ENCODE peak calls at places on chromosome 12, in five cellular contexts. O is CD8-positive, alpha-beta memory T cell; Y is dermis microvascular lymphatic vessel endothelial cell; F is mesenchymal stem cell; W is ELF-1. R is an unnamed sample.

GRCh38 chr12:119448737-119449136 is 114.2 kb downstream of the CCDC60 start:
- DNase-seq in O (no peak), Y (no peak), F (no peak), W (no peak), R (no peak)

GRCh38 chr12:70644836-70645235 is 7.6 kb upstream of the PTPRB start:
- DNase-seq in O (no peak), Y (peak), F (no peak), W (no peak), R (no peak)

GRCh38 chr12:104177336-104177662 is 38.3 kb upstream of the TXNRD1 start:
- DNase-seq in O (no peak), Y (no peak), F (no peak), W (no peak), R (no peak)

GRCh38 chr12:67630373-67631088 is 18.0 kb upstream of the DYRK2 start:
- DNase-seq in O (peak), Y (peak), F (peak), W (peak), R (peak)

GRCh38 chr12:120110550-120111501 is 5.7 kb downstream of the RAB35 start:
- DNase-seq in O (peak), Y (no peak), F (no peak), W (peak), R (peak)

GRCh38 chr12:31482816-31483215 is 108.1 kb downstream of the DENND5B start:
- DNase-seq in O (no peak), Y (peak), F (peak), W (no peak), R (no peak)

GRCh38 chr12:2268478-2269286 is 215.9 kb downstream of the CACNA1C start:
- DNase-seq in O (no peak), Y (no peak), F (peak), W (no peak), R (no peak)

GRCh38 chr12:12985817-12986408 is 14.2 kb downstream of the HEBP1 start:
- DNase-seq in O (no peak), Y (peak), F (peak), W (peak), R (no peak)

GRCh38 chr12:50747817-50748216 is 16.1 kb upstream of the ATF1 start:
- DNase-seq in O (no peak), Y (no peak), F (peak), W (peak), R (no peak)

GRCh38 chr12:5954661-5955060 is 9.6 kb upstream of the ANO2 start:
- DNase-seq in O (no peak), Y (no peak), F (no peak), W (no peak), R (no peak)

GRCh38 chr12:77615331-77615730 is 215.4 kb upstream of the NAV3 start:
- DNase-seq in O (no peak), Y (peak), F (no peak), W (peak), R (no peak)

GRCh38 chr12:106723416-106723815 is 51.1 kb upstream of the RIC8B start:
- DNase-seq in O (no peak), Y (no peak), F (no peak), W (no peak), R (no peak)

GRCh38 chr12:49534806-49535278 is 4.0 kb upstream of the KCNH3 start:
- DNase-seq in O (no peak), Y (no peak), F (no peak), W (no peak), R (no peak)

GRCh38 chr12:47762850-47763440 is 4.3 kb upstream of the RAPGEF3 start:
- DNase-seq in O (no peak), Y (no peak), F (no peak), W (no peak), R (no peak)

GRCh38 chr12:57744194-57744776 is 554 bp upstream of the TSPAN31 start:
- DNase-seq in O (peak), Y (no peak), F (no peak), W (no peak), R (peak)

GRCh38 chr12:76284816-76285750 is 63.1 kb downstream of the BBS10 start:
- DNase-seq in O (no peak), Y (no peak), F (peak), W (peak), R (no peak)

GRCh38 chr12:56115329-56115728 is 1.1 kb upstream of the RPL41 start:
- DNase-seq in O (no peak), Y (no peak), F (no peak), W (peak), R (no peak)

GRCh38 chr12:32298917-32299316 is 100.4 kb upstream of the FGD4 start:
- DNase-seq in O (no peak), Y (no peak), F (no peak), W (no peak), R (no peak)

GRCh38 chr12:27652174-27652763 is 44.0 kb upstream of the REP15 start:
- DNase-seq in O (no peak), Y (peak), F (peak), W (peak), R (peak)